ENCODE peak calls at places on chromosome 5, in seven cellular contexts. One of them, this sample, is unnamed.

GRCh38 chr5:32542216-32543059 is 42.9 kb upstream of the SUB1 start:
- ATAC-seq in mucosa of descending colon: no peak
- ATAC-seq in body of pancreas: no peak
- ATAC-seq in activated CD8-positive, alpha-beta T cell treated with anti-CD3 and anti-CD28 coated beads for 36 hours: peak
- ATAC-seq in CD4-positive, CD25-positive, alpha-beta regulatory T cell: peak
- ATAC-seq in HCT116: no peak
- ATAC-seq in stimulated activated memory B cell treated with anti-CD40 and anti-IgM and Interleukin-4, amounts not matched to agents 10 μg/mL and 1 μg/mL and 100 μg/mL, for 72 hours: peak
- ATAC-seq in this sample: no peak

GRCh38 chr5:93589812-93590215 is 6.8 kb downstream of the NR2F1 start:
- ATAC-seq in HCT116: no peak
- ATAC-seq in CD4-positive, CD25-positive, alpha-beta regulatory T cell: no peak
- ATAC-seq in activated CD8-positive, alpha-beta T cell treated with anti-CD3 and anti-CD28 coated beads for 36 hours: no peak
- ATAC-seq in stimulated activated memory B cell treated with anti-CD40 and anti-IgM and Interleukin-4, amounts not matched to agents 10 μg/mL and 1 μg/mL and 100 μg/mL, for 72 hours: no peak
- ATAC-seq in mucosa of descending colon: no peak
- ATAC-seq in body of pancreas: no peak
- ATAC-seq in this sample: no peak

GRCh38 chr5:5288236-5288635 is 134.2 kb upstream of the ICE1 start:
- ATAC-seq in body of pancreas: no peak
- ATAC-seq in stimulated activated memory B cell treated with anti-CD40 and anti-IgM and Interleukin-4, amounts not matched to agents 10 μg/mL and 1 μg/mL and 100 μg/mL, for 72 hours: no peak
- ATAC-seq in CD4-positive, CD25-positive, alpha-beta regulatory T cell: no peak
- ATAC-seq in activated CD8-positive, alpha-beta T cell treated with anti-CD3 and anti-CD28 coated beads for 36 hours: no peak
- ATAC-seq in HCT116: no peak
- ATAC-seq in mucosa of descending colon: no peak
- ATAC-seq in this sample: no peak

GRCh38 chr5:133691448-133691847 is 79.1 kb upstream of the FSTL4 start:
- ATAC-seq in activated CD8-positive, alpha-beta T cell treated with anti-CD3 and anti-CD28 coated beads for 36 hours: no peak
- ATAC-seq in mucosa of descending colon: no peak
- ATAC-seq in HCT116: no peak
- ATAC-seq in CD4-positive, CD25-positive, alpha-beta regulatory T cell: no peak
- ATAC-seq in body of pancreas: no peak
- ATAC-seq in stimulated activated memory B cell treated with anti-CD40 and anti-IgM and Interleukin-4, amounts not matched to agents 10 μg/mL and 1 μg/mL and 100 μg/mL, for 72 hours: no peak
- ATAC-seq in this sample: no peak

GRCh38 chr5:157563373-157564148 is 12.0 kb downstream of the ADAM19 start:
- ATAC-seq in body of pancreas: peak
- ATAC-seq in CD4-positive, CD25-positive, alpha-beta regulatory T cell: no peak
- ATAC-seq in stimulated activated memory B cell treated with anti-CD40 and anti-IgM and Interleukin-4, amounts not matched to agents 10 μg/mL and 1 μg/mL and 100 μg/mL, for 72 hours: no peak
- ATAC-seq in mucosa of descending colon: peak
- ATAC-seq in HCT116: no peak
- ATAC-seq in activated CD8-positive, alpha-beta T cell treated with anti-CD3 and anti-CD28 coated beads for 36 hours: no peak
- ATAC-seq in this sample: peak

GRCh38 chr5:172886396-172886932 is 52.4 kb downstream of the ERGIC1 start:
- ATAC-seq in mucosa of descending colon: no peak
- ATAC-seq in HCT116: no peak
- ATAC-seq in stimulated activated memory B cell treated with anti-CD40 and anti-IgM and Interleukin-4, amounts not matched to agents 10 μg/mL and 1 μg/mL and 100 μg/mL, for 72 hours: no peak
- ATAC-seq in activated CD8-positive, alpha-beta T cell treated with anti-CD3 and anti-CD28 coated beads for 36 hours: no peak
- ATAC-seq in CD4-positive, CD25-positive, alpha-beta regulatory T cell: no peak
- ATAC-seq in body of pancreas: no peak
- ATAC-seq in this sample: no peak

GRCh38 chr5:36416605-36417004 is 114.9 kb upstream of the RANBP3L start:
- ATAC-seq in body of pancreas: no peak
- ATAC-seq in HCT116: no peak
- ATAC-seq in stimulated activated memory B cell treated with anti-CD40 and anti-IgM and Interleukin-4, amounts not matched to agents 10 μg/mL and 1 μg/mL and 100 μg/mL, for 72 hours: no peak
- ATAC-seq in mucosa of descending colon: no peak
- ATAC-seq in activated CD8-positive, alpha-beta T cell treated with anti-CD3 and anti-CD28 coated beads for 36 hours: no peak
- ATAC-seq in CD4-positive, CD25-positive, alpha-beta regulatory T cell: no peak
- ATAC-seq in this sample: no peak

GRCh38 chr5:83126501-83126900 is 49.2 kb downstream of the XRCC4 start:
- ATAC-seq in activated CD8-positive, alpha-beta T cell treated with anti-CD3 and anti-CD28 coated beads for 36 hours: no peak
- ATAC-seq in CD4-positive, CD25-positive, alpha-beta regulatory T cell: no peak
- ATAC-seq in body of pancreas: no peak
- ATAC-seq in stimulated activated memory B cell treated with anti-CD40 and anti-IgM and Interleukin-4, amounts not matched to agents 10 μg/mL and 1 μg/mL and 100 μg/mL, for 72 hours: no peak
- ATAC-seq in HCT116: no peak
- ATAC-seq in mucosa of descending colon: no peak
- ATAC-seq in this sample: no peak

GRCh38 chr5:352639-353598 is 31.4 kb downstream of the AHRR start:
- ATAC-seq in CD4-positive, CD25-positive, alpha-beta regulatory T cell: no peak
- ATAC-seq in stimulated activated memory B cell treated with anti-CD40 and anti-IgM and Interleukin-4, amounts not matched to agents 10 μg/mL and 1 μg/mL and 100 μg/mL, for 72 hours: no peak
- ATAC-seq in HCT116: peak
- ATAC-seq in mucosa of descending colon: no peak
- ATAC-seq in activated CD8-positive, alpha-beta T cell treated with anti-CD3 and anti-CD28 coated beads for 36 hours: peak
- ATAC-seq in body of pancreas: no peak
- ATAC-seq in this sample: no peak

GRCh38 chr5:95884021-95884333 is 61.5 kb upstream of the GLRX start:
- ATAC-seq in CD4-positive, CD25-positive, alpha-beta regulatory T cell: no peak
- ATAC-seq in body of pancreas: no peak
- ATAC-seq in HCT116: no peak
- ATAC-seq in stimulated activated memory B cell treated with anti-CD40 and anti-IgM and Interleukin-4, amounts not matched to agents 10 μg/mL and 1 μg/mL and 100 μg/mL, for 72 hours: peak
- ATAC-seq in activated CD8-positive, alpha-beta T cell treated with anti-CD3 and anti-CD28 coated beads for 36 hours: no peak
- ATAC-seq in mucosa of descending colon: peak
- ATAC-seq in this sample: peak

GRCh38 chr5:34498582-34498981 is 157.5 kb upstream of the RAI14 start:
- ATAC-seq in HCT116: no peak
- ATAC-seq in activated CD8-positive, alpha-beta T cell treated with anti-CD3 and anti-CD28 coated beads for 36 hours: no peak
- ATAC-seq in CD4-positive, CD25-positive, alpha-beta regulatory T cell: no peak
- ATAC-seq in stimulated activated memory B cell treated with anti-CD40 and anti-IgM and Interleukin-4, amounts not matched to agents 10 μg/mL and 1 μg/mL and 100 μg/mL, for 72 hours: no peak
- ATAC-seq in body of pancreas: no peak
- ATAC-seq in mucosa of descending colon: no peak
- ATAC-seq in this sample: no peak

GRCh38 chr5:10399839-10400238 is 41.8 kb upstream of the ROPN1L start:
- ATAC-seq in CD4-positive, CD25-positive, alpha-beta regulatory T cell: no peak
- ATAC-seq in mucosa of descending colon: no peak
- ATAC-seq in body of pancreas: no peak
- ATAC-seq in stimulated activated memory B cell treated with anti-CD40 and anti-IgM and Interleukin-4, amounts not matched to agents 10 μg/mL and 1 μg/mL and 100 μg/mL, for 72 hours: no peak
- ATAC-seq in activated CD8-positive, alpha-beta T cell treated with anti-CD3 and anti-CD28 coated beads for 36 hours: no peak
- ATAC-seq in HCT116: no peak
- ATAC-seq in this sample: no peak

GRCh38 chr5:39650234-39650816 is 225.5 kb upstream of the DAB2 start:
- ATAC-seq in body of pancreas: no peak
- ATAC-seq in CD4-positive, CD25-positive, alpha-beta regulatory T cell: no peak
- ATAC-seq in HCT116: no peak
- ATAC-seq in activated CD8-positive, alpha-beta T cell treated with anti-CD3 and anti-CD28 coated beads for 36 hours: no peak
- ATAC-seq in stimulated activated memory B cell treated with anti-CD40 and anti-IgM and Interleukin-4, amounts not matched to agents 10 μg/mL and 1 μg/mL and 100 μg/mL, for 72 hours: no peak
- ATAC-seq in mucosa of descending colon: no peak
- ATAC-seq in this sample: no peak

GRCh38 chr5:367358-368130 is 46.0 kb downstream of the AHRR start:
- ATAC-seq in HCT116: no peak
- ATAC-seq in stimulated activated memory B cell treated with anti-CD40 and anti-IgM and Interleukin-4, amounts not matched to agents 10 μg/mL and 1 μg/mL and 100 μg/mL, for 72 hours: no peak
- ATAC-seq in CD4-positive, CD25-positive, alpha-beta regulatory T cell: no peak
- ATAC-seq in activated CD8-positive, alpha-beta T cell treated with anti-CD3 and anti-CD28 coated beads for 36 hours: no peak
- ATAC-seq in body of pancreas: no peak
- ATAC-seq in mucosa of descending colon: no peak
- ATAC-seq in this sample: no peak

GRCh38 chr5:113434889-113435288 is at the start of gene TSSK1B:
- ATAC-seq in stimulated activated memory B cell treated with anti-CD40 and anti-IgM and Interleukin-4, amounts not matched to agents 10 μg/mL and 1 μg/mL and 100 μg/mL, for 72 hours: no peak
- ATAC-seq in mucosa of descending colon: no peak
- ATAC-seq in CD4-positive, CD25-positive, alpha-beta regulatory T cell: no peak
- ATAC-seq in activated CD8-positive, alpha-beta T cell treated with anti-CD3 and anti-CD28 coated beads for 36 hours: no peak
- ATAC-seq in HCT116: no peak
- ATAC-seq in body of pancreas: no peak
- ATAC-seq in this sample: no peak

GRCh38 chr5:156963125-156963524 is at the start of gene TIMD4:
- ATAC-seq in CD4-positive, CD25-positive, alpha-beta regulatory T cell: no peak
- ATAC-seq in mucosa of descending colon: no peak
- ATAC-seq in stimulated activated memory B cell treated with anti-CD40 and anti-IgM and Interleukin-4, amounts not matched to agents 10 μg/mL and 1 μg/mL and 100 μg/mL, for 72 hours: no peak
- ATAC-seq in body of pancreas: no peak
- ATAC-seq in HCT116: no peak
- ATAC-seq in activated CD8-positive, alpha-beta T cell treated with anti-CD3 and anti-CD28 coated beads for 36 hours: no peak
- ATAC-seq in this sample: peak

GRCh38 chr5:162996052-162996451 is 441.3 kb upstream of the CCNG1 start:
- ATAC-seq in CD4-positive, CD25-positive, alpha-beta regulatory T cell: no peak
- ATAC-seq in activated CD8-positive, alpha-beta T cell treated with anti-CD3 and anti-CD28 coated beads for 36 hours: no peak
- ATAC-seq in mucosa of descending colon: no peak
- ATAC-seq in body of pancreas: no peak
- ATAC-seq in HCT116: no peak
- ATAC-seq in stimulated activated memory B cell treated with anti-CD40 and anti-IgM and Interleukin-4, amounts not matched to agents 10 μg/mL and 1 μg/mL and 100 μg/mL, for 72 hours: no peak
- ATAC-seq in this sample: no peak

GRCh38 chr5:175867587-175868347 is 3.6 kb upstream of the CPLX2 start:
- ATAC-seq in mucosa of descending colon: peak
- ATAC-seq in activated CD8-positive, alpha-beta T cell treated with anti-CD3 and anti-CD28 coated beads for 36 hours: peak
- ATAC-seq in stimulated activated memory B cell treated with anti-CD40 and anti-IgM and Interleukin-4, amounts not matched to agents 10 μg/mL and 1 μg/mL and 100 μg/mL, for 72 hours: no peak
- ATAC-seq in HCT116: peak
- ATAC-seq in body of pancreas: no peak
- ATAC-seq in CD4-positive, CD25-positive, alpha-beta regulatory T cell: no peak
- ATAC-seq in this sample: no peak

GRCh38 chr5:131488463-131488862 is 146.6 kb downstream of the RAPGEF6 start:
- ATAC-seq in CD4-positive, CD25-positive, alpha-beta regulatory T cell: no peak
- ATAC-seq in activated CD8-positive, alpha-beta T cell treated with anti-CD3 and anti-CD28 coated beads for 36 hours: peak
- ATAC-seq in stimulated activated memory B cell treated with anti-CD40 and anti-IgM and Interleukin-4, amounts not matched to agents 10 μg/mL and 1 μg/mL and 100 μg/mL, for 72 hours: peak
- ATAC-seq in HCT116: no peak
- ATAC-seq in body of pancreas: no peak
- ATAC-seq in mucosa of descending colon: no peak
- ATAC-seq in this sample: no peak

GRCh38 chr5:132681476-132681831 is 7.7 kb downstream of the IL4 start:
- ATAC-seq in stimulated activated memory B cell treated with anti-CD40 and anti-IgM and Interleukin-4, amounts not matched to agents 10 μg/mL and 1 μg/mL and 100 μg/mL, for 72 hours: no peak
- ATAC-seq in mucosa of descending colon: no peak
- ATAC-seq in CD4-positive, CD25-positive, alpha-beta regulatory T cell: no peak
- ATAC-seq in body of pancreas: no peak
- ATAC-seq in HCT116: no peak
- ATAC-seq in activated CD8-positive, alpha-beta T cell treated with anti-CD3 and anti-CD28 coated beads for 36 hours: no peak
- ATAC-seq in this sample: no peak

GRCh38 chr5:131321066-131321465 is 57.2 kb downstream of the CDC42SE2 start:
- ATAC-seq in body of pancreas: no peak
- ATAC-seq in HCT116: no peak
- ATAC-seq in CD4-positive, CD25-positive, alpha-beta regulatory T cell: no peak
- ATAC-seq in stimulated activated memory B cell treated with anti-CD40 and anti-IgM and Interleukin-4, amounts not matched to agents 10 μg/mL and 1 μg/mL and 100 μg/mL, for 72 hours: no peak
- ATAC-seq in mucosa of descending colon: no peak
- ATAC-seq in activated CD8-positive, alpha-beta T cell treated with anti-CD3 and anti-CD28 coated beads for 36 hours: peak
- ATAC-seq in this sample: no peak

GRCh38 chr5:116068028-116068632 is 16.7 kb upstream of the COMMD10 start:
- ATAC-seq in body of pancreas: no peak
- ATAC-seq in activated CD8-positive, alpha-beta T cell treated with anti-CD3 and anti-CD28 coated beads for 36 hours: no peak
- ATAC-seq in CD4-positive, CD25-positive, alpha-beta regulatory T cell: no peak
- ATAC-seq in mucosa of descending colon: no peak
- ATAC-seq in stimulated activated memory B cell treated with anti-CD40 and anti-IgM and Interleukin-4, amounts not matched to agents 10 μg/mL and 1 μg/mL and 100 μg/mL, for 72 hours: no peak
- ATAC-seq in HCT116: peak
- ATAC-seq in this sample: no peak

GRCh38 chr5:36357391-36357790 is 55.7 kb upstream of the RANBP3L start:
- ATAC-seq in stimulated activated memory B cell treated with anti-CD40 and anti-IgM and Interleukin-4, amounts not matched to agents 10 μg/mL and 1 μg/mL and 100 μg/mL, for 72 hours: peak
- ATAC-seq in CD4-positive, CD25-positive, alpha-beta regulatory T cell: no peak
- ATAC-seq in body of pancreas: no peak
- ATAC-seq in activated CD8-positive, alpha-beta T cell treated with anti-CD3 and anti-CD28 coated beads for 36 hours: no peak
- ATAC-seq in HCT116: no peak
- ATAC-seq in mucosa of descending colon: no peak
- ATAC-seq in this sample: no peak

GRCh38 chr5:95114305-95114704 is 170.6 kb downstream of the MCTP1 start:
- ATAC-seq in CD4-positive, CD25-positive, alpha-beta regulatory T cell: no peak
- ATAC-seq in HCT116: no peak
- ATAC-seq in mucosa of descending colon: no peak
- ATAC-seq in stimulated activated memory B cell treated with anti-CD40 and anti-IgM and Interleukin-4, amounts not matched to agents 10 μg/mL and 1 μg/mL and 100 μg/mL, for 72 hours: no peak
- ATAC-seq in activated CD8-positive, alpha-beta T cell treated with anti-CD3 and anti-CD28 coated beads for 36 hours: no peak
- ATAC-seq in body of pancreas: no peak
- ATAC-seq in this sample: no peak

GRCh38 chr5:141734501-141735231 is 52.6 kb upstream of the ARAP3 start:
- ATAC-seq in CD4-positive, CD25-positive, alpha-beta regulatory T cell: no peak
- ATAC-seq in HCT116: peak
- ATAC-seq in mucosa of descending colon: peak
- ATAC-seq in activated CD8-positive, alpha-beta T cell treated with anti-CD3 and anti-CD28 coated beads for 36 hours: no peak
- ATAC-seq in stimulated activated memory B cell treated with anti-CD40 and anti-IgM and Interleukin-4, amounts not matched to agents 10 μg/mL and 1 μg/mL and 100 μg/mL, for 72 hours: peak
- ATAC-seq in body of pancreas: no peak
- ATAC-seq in this sample: no peak

GRCh38 chr5:80753712-80754111 is 98.9 kb upstream of the DHFR start:
- ATAC-seq in CD4-positive, CD25-positive, alpha-beta regulatory T cell: no peak
- ATAC-seq in HCT116: no peak
- ATAC-seq in activated CD8-positive, alpha-beta T cell treated with anti-CD3 and anti-CD28 coated beads for 36 hours: no peak
- ATAC-seq in stimulated activated memory B cell treated with anti-CD40 and anti-IgM and Interleukin-4, amounts not matched to agents 10 μg/mL and 1 μg/mL and 100 μg/mL, for 72 hours: no peak
- ATAC-seq in body of pancreas: no peak
- ATAC-seq in mucosa of descending colon: no peak
- ATAC-seq in this sample: no peak

GRCh38 chr5:73299665-73300435 is 126.9 kb downstream of the TMEM174 start:
- ATAC-seq in mucosa of descending colon: no peak
- ATAC-seq in body of pancreas: no peak
- ATAC-seq in HCT116: no peak
- ATAC-seq in activated CD8-positive, alpha-beta T cell treated with anti-CD3 and anti-CD28 coated beads for 36 hours: no peak
- ATAC-seq in CD4-positive, CD25-positive, alpha-beta regulatory T cell: no peak
- ATAC-seq in stimulated activated memory B cell treated with anti-CD40 and anti-IgM and Interleukin-4, amounts not matched to agents 10 μg/mL and 1 μg/mL and 100 μg/mL, for 72 hours: no peak
- ATAC-seq in this sample: no peak

GRCh38 chr5:142924135-142924883 is 154.1 kb downstream of the ARHGAP26 start:
- ATAC-seq in body of pancreas: no peak
- ATAC-seq in CD4-positive, CD25-positive, alpha-beta regulatory T cell: no peak
- ATAC-seq in stimulated activated memory B cell treated with anti-CD40 and anti-IgM and Interleukin-4, amounts not matched to agents 10 μg/mL and 1 μg/mL and 100 μg/mL, for 72 hours: no peak
- ATAC-seq in mucosa of descending colon: no peak
- ATAC-seq in activated CD8-positive, alpha-beta T cell treated with anti-CD3 and anti-CD28 coated beads for 36 hours: peak
- ATAC-seq in HCT116: peak
- ATAC-seq in this sample: no peak

GRCh38 chr5:113090336-113091106 is 113.9 kb downstream of the DCP2 start:
- ATAC-seq in CD4-positive, CD25-positive, alpha-beta regulatory T cell: no peak
- ATAC-seq in body of pancreas: no peak
- ATAC-seq in activated CD8-positive, alpha-beta T cell treated with anti-CD3 and anti-CD28 coated beads for 36 hours: peak
- ATAC-seq in HCT116: peak
- ATAC-seq in mucosa of descending colon: no peak
- ATAC-seq in stimulated activated memory B cell treated with anti-CD40 and anti-IgM and Interleukin-4, amounts not matched to agents 10 μg/mL and 1 μg/mL and 100 μg/mL, for 72 hours: no peak
- ATAC-seq in this sample: peak

GRCh38 chr5:37090781-37091180 is 158.4 kb downstream of the CPLANE1 start:
- ATAC-seq in HCT116: no peak
- ATAC-seq in activated CD8-positive, alpha-beta T cell treated with anti-CD3 and anti-CD28 coated beads for 36 hours: no peak
- ATAC-seq in body of pancreas: no peak
- ATAC-seq in mucosa of descending colon: no peak
- ATAC-seq in CD4-positive, CD25-positive, alpha-beta regulatory T cell: no peak
- ATAC-seq in stimulated activated memory B cell treated with anti-CD40 and anti-IgM and Interleukin-4, amounts not matched to agents 10 μg/mL and 1 μg/mL and 100 μg/mL, for 72 hours: no peak
- ATAC-seq in this sample: no peak

GRCh38 chr5:98977723-98978122 is 48.9 kb upstream of the CHD1 start:
- ATAC-seq in CD4-positive, CD25-positive, alpha-beta regulatory T cell: no peak
- ATAC-seq in body of pancreas: peak
- ATAC-seq in activated CD8-positive, alpha-beta T cell treated with anti-CD3 and anti-CD28 coated beads for 36 hours: no peak
- ATAC-seq in mucosa of descending colon: peak
- ATAC-seq in stimulated activated memory B cell treated with anti-CD40 and anti-IgM and Interleukin-4, amounts not matched to agents 10 μg/mL and 1 μg/mL and 100 μg/mL, for 72 hours: no peak
- ATAC-seq in HCT116: no peak
- ATAC-seq in this sample: no peak

GRCh38 chr5:118468085-118468484 is 520.3 kb downstream of the DTWD2 start:
- ATAC-seq in HCT116: no peak
- ATAC-seq in body of pancreas: no peak
- ATAC-seq in CD4-positive, CD25-positive, alpha-beta regulatory T cell: no peak
- ATAC-seq in activated CD8-positive, alpha-beta T cell treated with anti-CD3 and anti-CD28 coated beads for 36 hours: no peak
- ATAC-seq in stimulated activated memory B cell treated with anti-CD40 and anti-IgM and Interleukin-4, amounts not matched to agents 10 μg/mL and 1 μg/mL and 100 μg/mL, for 72 hours: no peak
- ATAC-seq in mucosa of descending colon: no peak
- ATAC-seq in this sample: no peak

GRCh38 chr5:137374110-137374853 is 124.8 kb downstream of the SPOCK1 start:
- ATAC-seq in activated CD8-positive, alpha-beta T cell treated with anti-CD3 and anti-CD28 coated beads for 36 hours: no peak
- ATAC-seq in HCT116: no peak
- ATAC-seq in body of pancreas: no peak
- ATAC-seq in mucosa of descending colon: no peak
- ATAC-seq in stimulated activated memory B cell treated with anti-CD40 and anti-IgM and Interleukin-4, amounts not matched to agents 10 μg/mL and 1 μg/mL and 100 μg/mL, for 72 hours: no peak
- ATAC-seq in CD4-positive, CD25-positive, alpha-beta regulatory T cell: no peak
- ATAC-seq in this sample: no peak

GRCh38 chr5:1488882-1489680 is 34.7 kb downstream of the LPCAT1 start:
- ATAC-seq in activated CD8-positive, alpha-beta T cell treated with anti-CD3 and anti-CD28 coated beads for 36 hours: peak
- ATAC-seq in body of pancreas: no peak
- ATAC-seq in mucosa of descending colon: peak
- ATAC-seq in CD4-positive, CD25-positive, alpha-beta regulatory T cell: peak
- ATAC-seq in HCT116: no peak
- ATAC-seq in stimulated activated memory B cell treated with anti-CD40 and anti-IgM and Interleukin-4, amounts not matched to agents 10 μg/mL and 1 μg/mL and 100 μg/mL, for 72 hours: peak
- ATAC-seq in this sample: peak

GRCh38 chr5:61048534-61048933 is 103.5 kb downstream of the NDUFAF2 start:
- ATAC-seq in stimulated activated memory B cell treated with anti-CD40 and anti-IgM and Interleukin-4, amounts not matched to agents 10 μg/mL and 1 μg/mL and 100 μg/mL, for 72 hours: no peak
- ATAC-seq in CD4-positive, CD25-positive, alpha-beta regulatory T cell: no peak
- ATAC-seq in HCT116: peak
- ATAC-seq in body of pancreas: no peak
- ATAC-seq in mucosa of descending colon: no peak
- ATAC-seq in activated CD8-positive, alpha-beta T cell treated with anti-CD3 and anti-CD28 coated beads for 36 hours: no peak
- ATAC-seq in this sample: no peak

GRCh38 chr5:96855041-96855872 is 21.0 kb upstream of the ERAP2 start:
- ATAC-seq in activated CD8-positive, alpha-beta T cell treated with anti-CD3 and anti-CD28 coated beads for 36 hours: no peak
- ATAC-seq in CD4-positive, CD25-positive, alpha-beta regulatory T cell: no peak
- ATAC-seq in stimulated activated memory B cell treated with anti-CD40 and anti-IgM and Interleukin-4, amounts not matched to agents 10 μg/mL and 1 μg/mL and 100 μg/mL, for 72 hours: no peak
- ATAC-seq in body of pancreas: no peak
- ATAC-seq in HCT116: no peak
- ATAC-seq in mucosa of descending colon: peak
- ATAC-seq in this sample: no peak

GRCh38 chr5:149999866-150000260 is 591 bp downstream of the TIGD6 start:
- ATAC-seq in CD4-positive, CD25-positive, alpha-beta regulatory T cell: no peak
- ATAC-seq in mucosa of descending colon: peak
- ATAC-seq in body of pancreas: no peak
- ATAC-seq in stimulated activated memory B cell treated with anti-CD40 and anti-IgM and Interleukin-4, amounts not matched to agents 10 μg/mL and 1 μg/mL and 100 μg/mL, for 72 hours: no peak
- ATAC-seq in HCT116: peak
- ATAC-seq in activated CD8-positive, alpha-beta T cell treated with anti-CD3 and anti-CD28 coated beads for 36 hours: no peak
- ATAC-seq in this sample: no peak

GRCh38 chr5:109866051-109866450 is 176.3 kb downstream of the MAN2A1 start:
- ATAC-seq in CD4-positive, CD25-positive, alpha-beta regulatory T cell: no peak
- ATAC-seq in activated CD8-positive, alpha-beta T cell treated with anti-CD3 and anti-CD28 coated beads for 36 hours: no peak
- ATAC-seq in mucosa of descending colon: peak
- ATAC-seq in stimulated activated memory B cell treated with anti-CD40 and anti-IgM and Interleukin-4, amounts not matched to agents 10 μg/mL and 1 μg/mL and 100 μg/mL, for 72 hours: no peak
- ATAC-seq in body of pancreas: no peak
- ATAC-seq in HCT116: no peak
- ATAC-seq in this sample: no peak